ENCODE peak calls at places on chromosomes 4 and X, in eight cellular contexts. O is aorta; A is brain microvascular endothelial cell; G is K562; I is neural progenitor cell; E is CD4-positive, alpha-beta memory T cell; Y is thoracic aorta; U is A673. S is an unnamed sample.
A peak's percentile ranks its signal among the peaks of the same experiment; 100 is the strongest.

GRCh38 chr4:173333658-173334084 is 487 bp downstream of the HMGB2 start:
- DNase-seq in O (peak; percentile 86), A (no peak), G (peak; percentile 70), I (peak; percentile 76), E (peak; percentile 71), Y (no peak), U (peak; percentile 58), S (peak; percentile 73)

GRCh38 chrX:31236231-31236630 is 164.4 kb upstream of the FTHL17 start:
- DNase-seq in O (no peak), A (no peak), G (no peak), I (no peak), E (no peak), Y (no peak), U (no peak), S (no peak)

GRCh38 chr4:176622251-176622968 is 170.3 kb downstream of the VEGFC start:
- DNase-seq in O (no peak), A (peak; percentile 24), G (no peak), I (no peak), E (no peak), Y (no peak), U (no peak), S (peak; percentile 25)

GRCh38 chr4:22014222-22014741 is 65.7 kb upstream of the KCNIP4 start:
- DNase-seq in O (no peak), A (no peak), G (no peak), I (no peak), E (no peak), Y (no peak), U (no peak), S (no peak)

GRCh38 chr4:53147179-53147578 is 218.7 kb downstream of the SCFD2 start:
- DNase-seq in O (no peak), A (no peak), G (no peak), I (no peak), E (no peak), Y (no peak), U (no peak), S (no peak)

GRCh38 chr4:182189107-182189878 is 53.9 kb upstream of the TENM3 start:
- DNase-seq in O (no peak), A (peak; percentile 76), G (peak; percentile 78), I (no peak), E (no peak), Y (no peak), U (peak; percentile 80), S (peak; percentile 74)

GRCh38 chr4:2489081-2489805 is 20.3 kb downstream of the RNF4 start:
- DNase-seq in O (peak; percentile 55), A (no peak), G (no peak), I (no peak), E (no peak), Y (no peak), U (no peak), S (no peak)

GRCh38 chr4:112973897-112974296 is 75.6 kb upstream of the ANK2 start:
- DNase-seq in O (no peak), A (no peak), G (no peak), I (no peak), E (no peak), Y (no peak), U (peak; percentile 95), S (no peak)

GRCh38 chrX:110008001-110008635 is 5.2 kb downstream of the TMEM164 start:
- DNase-seq in O (no peak), A (no peak), G (no peak), I (no peak), E (no peak), Y (no peak), U (no peak), S (no peak)

DNA sequence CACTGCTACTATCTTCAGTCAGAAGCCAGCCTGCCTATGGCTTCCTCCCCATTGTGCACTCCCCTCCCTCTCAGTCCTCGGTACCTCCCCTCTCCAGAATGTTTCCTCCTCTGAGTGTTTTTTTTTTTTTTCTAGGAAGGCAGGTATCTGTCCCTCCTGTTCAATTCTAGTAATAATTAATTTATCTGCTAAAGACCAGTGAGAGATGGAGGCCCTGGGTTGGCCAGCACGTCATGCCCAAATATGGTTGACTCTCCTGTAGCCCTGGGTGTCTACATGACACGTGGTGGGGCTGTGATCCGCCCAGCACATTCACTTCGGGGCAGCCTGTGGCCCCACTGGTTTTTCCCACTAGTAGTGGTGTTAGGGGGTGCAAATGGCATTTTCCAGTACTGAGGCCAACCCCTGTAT is 1.8 kb downstream of the FLNA start:
- DNase-seq in O (no peak), A (peak; percentile 48), G (peak; percentile 38), I (no peak), E (peak; percentile 66), Y (no peak), U (no peak), S (no peak)
- H3K4me3 ChIP-seq in O (peak overlapping the region; percentile 58), A (peak overlapping the region; percentile 55), G (no peak overlapping the region), I (no peak overlapping the region), E (peak overlapping the region; percentile 59), Y (peak overlapping the region; percentile 83), U (no peak overlapping the region), S (no peak overlapping the region)

GRCh38 chr4:25088342-25088952 is 57.7 kb upstream of the LGI2 start:
- DNase-seq in O (no peak), A (peak; percentile 17), G (peak; percentile 75), I (no peak), E (no peak), Y (no peak), U (peak; percentile 29), S (no peak)
- H3K27me3 ChIP-seq in O (no peaks in the 10 kb centered on the region), A (peaks cover 22% of the 10 kb centered on the region), G (peaks cover 60% of the 10 kb centered on the region), I (no peaks in the 10 kb centered on the region), E (peaks cover 9% of the 10 kb centered on the region), Y (no peaks in the 10 kb centered on the region), U (peaks cover 10% of the 10 kb centered on the region), S (no peaks in the 10 kb centered on the region)

GRCh38 chr4:185535818-185536729 is 767 bp upstream of the PDLIM3 start:
- DNase-seq in O (peak; percentile 73), A (peak; percentile 16), G (no peak), I (no peak), E (no peak), Y (peak; percentile 31), U (no peak), S (no peak)
- H3K4me3 ChIP-seq in O (peak overlapping the region; percentile 58), A (peak overlapping the region; percentile 75), G (no peak overlapping the region), I (peak overlapping the region; percentile 75), E (no peak overlapping the region), Y (peak overlapping the region; percentile 88), U (peak overlapping the region; percentile 45), S (peak overlapping the region; percentile 48)

GRCh38 chr4:94711635-94712034 is 46.1 kb upstream of the BMPR1B start:
- DNase-seq in O (no peak), A (no peak), G (no peak), I (no peak), E (no peak), Y (no peak), U (no peak), S (no peak)

GRCh38 chr4:94714761-94715160 is 43.0 kb upstream of the BMPR1B start:
- DNase-seq in O (no peak), A (peak; percentile 39), G (no peak), I (no peak), E (no peak), Y (no peak), U (no peak), S (no peak)

DNA sequence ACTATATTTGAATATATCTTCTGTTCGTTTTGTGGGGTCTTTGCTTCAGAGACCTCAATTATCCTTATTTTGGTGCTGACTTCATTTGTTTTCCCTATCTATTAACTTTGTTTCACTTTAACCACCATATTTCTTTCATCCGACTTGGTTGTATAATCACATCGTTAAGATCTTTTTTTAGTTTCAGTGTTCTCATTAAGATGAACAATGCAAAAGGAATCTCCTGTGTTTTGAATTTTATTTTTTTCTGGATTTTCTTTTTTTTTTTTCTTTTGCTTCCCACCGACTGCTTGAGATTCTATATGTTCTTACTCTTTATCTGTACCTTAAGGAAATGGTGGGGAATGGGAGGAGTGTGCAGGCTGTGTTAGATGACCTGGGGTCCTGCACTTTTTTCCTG is 43.4 kb upstream of the BMPR1B start:
- DNase-seq in O (no peak), A (no peak), G (no peak), I (no peak), E (no peak), Y (no peak), U (no peak), S (no peak)
- H3K27me3 ChIP-seq in O (no peaks in the 10 kb centered on the region), A (no peaks in the 10 kb centered on the region), G (peaks cover 13% of the 10 kb centered on the region), I (no peaks in the 10 kb centered on the region), E (no peaks in the 10 kb centered on the region), Y (no peaks in the 10 kb centered on the region), U (no peaks in the 10 kb centered on the region), S (no peaks in the 10 kb centered on the region)

S was measured in MG63.